ENCODE peak calls at places on chromosomes 11 and 22, in eight cellular contexts. One of them, this sample, is unnamed.

GRCh38 chr11:15944460-15944859 is 411.9 kb downstream of the SOX6 start:
- DNase-seq in endodermal cell: peak
- DNase-seq in NAMALWA: no peak
- DNase-seq in activated CD8-positive, alpha-beta memory T cell treated with anti-CD3 and anti-CD28 coated beads, Interleukin-2, amount 50 U/mL, for 48 hours: no peak
- DNase-seq in nucleus accumbens: no peak
- DNase-seq in caudate nucleus: no peak
- DNase-seq in WTC11: no peak
- DNase-seq in AML-193: no peak
- DNase-seq in this sample: peak

GRCh38 chr22:39472570-39473556 is 16.1 kb downstream of the MGAT3 start:
- DNase-seq in AML-193: no peak
- DNase-seq in nucleus accumbens: no peak
- DNase-seq in endodermal cell: no peak
- DNase-seq in WTC11: no peak
- DNase-seq in caudate nucleus: peak
- DNase-seq in activated CD8-positive, alpha-beta memory T cell treated with anti-CD3 and anti-CD28 coated beads, Interleukin-2, amount 50 U/mL, for 48 hours: no peak
- DNase-seq in NAMALWA: peak
- DNase-seq in this sample: peak

GRCh38 chr22:27435839-27436581 is 365.5 kb downstream of the MN1 start:
- DNase-seq in activated CD8-positive, alpha-beta memory T cell treated with anti-CD3 and anti-CD28 coated beads, Interleukin-2, amount 50 U/mL, for 48 hours: no peak
- DNase-seq in nucleus accumbens: no peak
- DNase-seq in endodermal cell: peak
- DNase-seq in AML-193: no peak
- DNase-seq in NAMALWA: no peak
- DNase-seq in caudate nucleus: no peak
- DNase-seq in WTC11: no peak
- DNase-seq in this sample: no peak

GRCh38 chr11:43992834-43993637 is 50.6 kb downstream of the C11orf96 start:
- DNase-seq in nucleus accumbens: no peak
- DNase-seq in caudate nucleus: no peak
- DNase-seq in endodermal cell: no peak
- DNase-seq in AML-193: no peak
- DNase-seq in WTC11: no peak
- DNase-seq in NAMALWA: peak
- DNase-seq in activated CD8-positive, alpha-beta memory T cell treated with anti-CD3 and anti-CD28 coated beads, Interleukin-2, amount 50 U/mL, for 48 hours: no peak
- DNase-seq in this sample: no peak

GRCh38 chr11:120142072-120142423 is 4.1 kb upstream of the TRIM29 start:
- DNase-seq in AML-193: no peak
- DNase-seq in WTC11: no peak
- DNase-seq in NAMALWA: no peak
- DNase-seq in endodermal cell: peak
- DNase-seq in caudate nucleus: no peak
- DNase-seq in activated CD8-positive, alpha-beta memory T cell treated with anti-CD3 and anti-CD28 coated beads, Interleukin-2, amount 50 U/mL, for 48 hours: peak
- DNase-seq in nucleus accumbens: no peak
- DNase-seq in this sample: peak

GRCh38 chr11:67435727-67436458 is 1.6 kb downstream of the PTPRCAP start:
- DNase-seq in activated CD8-positive, alpha-beta memory T cell treated with anti-CD3 and anti-CD28 coated beads, Interleukin-2, amount 50 U/mL, for 48 hours: no peak
- DNase-seq in endodermal cell: no peak
- DNase-seq in nucleus accumbens: no peak
- DNase-seq in AML-193: no peak
- DNase-seq in WTC11: no peak
- DNase-seq in NAMALWA: no peak
- DNase-seq in caudate nucleus: no peak
- DNase-seq in this sample: no peak

GRCh38 chr11:128552783-128553661 is 34.3 kb downstream of the ETS1 start:
- DNase-seq in activated CD8-positive, alpha-beta memory T cell treated with anti-CD3 and anti-CD28 coated beads, Interleukin-2, amount 50 U/mL, for 48 hours: no peak
- DNase-seq in nucleus accumbens: peak
- DNase-seq in caudate nucleus: no peak
- DNase-seq in NAMALWA: peak
- DNase-seq in endodermal cell: no peak
- DNase-seq in AML-193: peak
- DNase-seq in WTC11: no peak
- DNase-seq in this sample: no peak

GRCh38 chr11:18987454-18988231 is 48.4 kb upstream of the MRGPRX1 start:
- DNase-seq in caudate nucleus: no peak
- DNase-seq in activated CD8-positive, alpha-beta memory T cell treated with anti-CD3 and anti-CD28 coated beads, Interleukin-2, amount 50 U/mL, for 48 hours: no peak
- DNase-seq in AML-193: no peak
- DNase-seq in nucleus accumbens: no peak
- DNase-seq in endodermal cell: no peak
- DNase-seq in WTC11: no peak
- DNase-seq in NAMALWA: no peak
- DNase-seq in this sample: no peak

GRCh38 chr11:133384731-133385130 is 147.6 kb downstream of the OPCML start:
- DNase-seq in caudate nucleus: no peak
- DNase-seq in activated CD8-positive, alpha-beta memory T cell treated with anti-CD3 and anti-CD28 coated beads, Interleukin-2, amount 50 U/mL, for 48 hours: no peak
- DNase-seq in AML-193: no peak
- DNase-seq in WTC11: no peak
- DNase-seq in nucleus accumbens: no peak
- DNase-seq in NAMALWA: no peak
- DNase-seq in endodermal cell: no peak
- DNase-seq in this sample: no peak

GRCh38 chr22:33440756-33441155 is 382.6 kb upstream of the SYN3 start:
- DNase-seq in WTC11: no peak
- DNase-seq in AML-193: no peak
- DNase-seq in activated CD8-positive, alpha-beta memory T cell treated with anti-CD3 and anti-CD28 coated beads, Interleukin-2, amount 50 U/mL, for 48 hours: no peak
- DNase-seq in NAMALWA: no peak
- DNase-seq in nucleus accumbens: no peak
- DNase-seq in caudate nucleus: no peak
- DNase-seq in endodermal cell: no peak
- DNase-seq in this sample: no peak

GRCh38 chr22:31829505-31829904 is 75.7 kb downstream of the DEPDC5 start:
- DNase-seq in caudate nucleus: no peak
- DNase-seq in activated CD8-positive, alpha-beta memory T cell treated with anti-CD3 and anti-CD28 coated beads, Interleukin-2, amount 50 U/mL, for 48 hours: peak
- DNase-seq in endodermal cell: no peak
- DNase-seq in nucleus accumbens: peak
- DNase-seq in WTC11: no peak
- DNase-seq in AML-193: no peak
- DNase-seq in NAMALWA: peak
- DNase-seq in this sample: no peak

GRCh38 chr11:133901999-133902398 is 54.8 kb downstream of the IGSF9B start:
- DNase-seq in activated CD8-positive, alpha-beta memory T cell treated with anti-CD3 and anti-CD28 coated beads, Interleukin-2, amount 50 U/mL, for 48 hours: no peak
- DNase-seq in NAMALWA: no peak
- DNase-seq in endodermal cell: no peak
- DNase-seq in caudate nucleus: no peak
- DNase-seq in WTC11: peak
- DNase-seq in nucleus accumbens: no peak
- DNase-seq in AML-193: no peak
- DNase-seq in this sample: no peak